ENCODE peak calls at places on chromosomes 4 and X, in ten cellular contexts. J is esophagus squamous epithelium, P is tibial artery, F is astrocyte, Z is cardiac muscle cell, Y is body of pancreas, T is left ventricle myocardium inferior, D is cardiac fibroblast, K is AG04450, I is endodermal cell. A is an unnamed sample.

GRCh38 chr4:144565558-144566195 is 80.3 kb upstream of the HHIP start:
- DNase-seq in J (no peak), P (no peak), F (peak; percentile 20), Z (no peak), Y (no peak), T (no peak), D (peak; percentile 19), K (no peak), I (no peak), A (no peak)

GRCh38 chrX:20454117-20454516 is 187.4 kb upstream of the RPS6KA3 start:
- DNase-seq in J (no peak), P (no peak), F (peak; percentile 24), Z (no peak), Y (no peak), T (no peak), D (no peak), K (no peak), I (no peak), A (no peak)

GRCh38 chr4:8204576-8205227 is 5.6 kb downstream of the SH3TC1 start:
- DNase-seq in J (no peak), P (no peak), F (no peak), Z (no peak), Y (no peak), T (no peak), D (no peak), K (no peak), I (no peak), A (no peak)

GRCh38 chrX:129875669-129876068 is 30.3 kb upstream of the UTP14A start:
- DNase-seq in J (no peak), P (no peak), F (peak; percentile 80), Z (no peak), Y (no peak), T (no peak), D (peak; percentile 46), K (peak; percentile 16), I (no peak), A (no peak)

GRCh38 chr4:48243429-48243828 is 26.2 kb downstream of the TEC start:
- DNase-seq in J (no peak), P (no peak), F (no peak), Z (no peak), Y (no peak), T (no peak), D (no peak), K (no peak), I (no peak), A (no peak)

GRCh38 chr4:100190643-100191600 is 654 bp upstream of the DDIT4L start:
- DNase-seq in J (no peak), P (no peak), F (no peak), Z (peak; percentile 57), Y (no peak), T (no peak), D (peak; percentile 56), K (no peak), I (peak; percentile 69), A (no peak)

GRCh38 chrX:41333744-41333993 is 293 bp upstream of the DDX3X start:
- DNase-seq in J (no peak), P (peak; percentile 51), F (peak; percentile 80), Z (peak; percentile 73), Y (peak; percentile 84), T (no peak), D (peak; percentile 89), K (peak; percentile 66), I (no peak), A (no peak)

GRCh38 chr4:107988763-107989035 is 990 bp upstream of the HADH start:
- DNase-seq in J (no peak), P (no peak), F (no peak), Z (no peak), Y (no peak), T (no peak), D (no peak), K (no peak), I (no peak), A (no peak)

GRCh38 chr4:88008133-88008621 is 742 bp downstream of the PKD2 start:
- DNase-seq in J (no peak), P (peak; percentile 54), F (peak; percentile 50), Z (peak; percentile 77), Y (peak; percentile 35), T (peak; percentile 43), D (peak; percentile 57), K (no peak), I (peak; percentile 81), A (peak; percentile 50)

GRCh38 chrX:65689377-65689776 is 21.9 kb downstream of the MSN start:
- DNase-seq in J (no peak), P (no peak), F (no peak), Z (no peak), Y (no peak), T (no peak), D (no peak), K (no peak), I (no peak), A (no peak)

GRCh38 chrX:22041931-22042530 is 9.9 kb downstream of the PHEX start:
- DNase-seq in J (no peak), P (no peak), F (no peak), Z (no peak), Y (no peak), T (no peak), D (no peak), K (no peak), I (no peak), A (no peak)

GRCh38 chr4:183182873-183183725 is 84.0 kb downstream of the WWC2 start:
- DNase-seq in J (no peak), P (peak; percentile 45), F (peak; percentile 93), Z (peak; percentile 33), Y (no peak), T (no peak), D (peak; percentile 90), K (peak; percentile 42), I (peak; percentile 96), A (no peak)

GRCh38 chr4:112652216-112652615 is 15.3 kb downstream of the LARP7 start:
- DNase-seq in J (no peak), P (no peak), F (no peak), Z (no peak), Y (no peak), T (no peak), D (no peak), K (no peak), I (peak; percentile 81), A (no peak)

GRCh38 chrX:103656623-103657022 is 27.8 kb downstream of the TCEAL1 start:
- DNase-seq in J (no peak), P (no peak), F (peak; percentile 59), Z (no peak), Y (no peak), T (no peak), D (no peak), K (no peak), I (no peak), A (no peak)

GRCh38 chr4:185470503-185471195 is 884 bp downstream of the CCDC110 start:
- DNase-seq in J (peak; percentile 21), P (peak; percentile 60), F (no peak), Z (peak; percentile 11), Y (peak; percentile 94), T (peak; percentile 49), D (peak; percentile 41), K (no peak), I (no peak), A (peak; percentile 87)

GRCh38 chr4:185469539-185470154 is 1.9 kb downstream of the CCDC110 start:
- DNase-seq in J (no peak), P (no peak), F (no peak), Z (no peak), Y (peak; percentile 21), T (no peak), D (no peak), K (no peak), I (peak; percentile 44), A (no peak)

GRCh38 chr4:185473247-185473646 is 1.7 kb upstream of the CCDC110 start:
- DNase-seq in J (no peak), P (no peak), F (no peak), Z (no peak), Y (no peak), T (no peak), D (no peak), K (no peak), I (no peak), A (no peak)

GRCh38 chr4:185471235-185472062 is at the start of gene CCDC110:
- DNase-seq in J (peak; percentile 82), P (peak; percentile 92), F (peak; percentile 78), Z (peak; percentile 97), Y (peak; percentile 98), T (peak; percentile 94), D (peak; percentile 98), K (peak; percentile 95), I (peak; percentile 97), A (peak; percentile 98)

GRCh38 chr4:185472063-185472542 is 570 bp upstream of the CCDC110 start:
- DNase-seq in J (no peak), P (no peak), F (no peak), Z (no peak), Y (no peak), T (no peak), D (no peak), K (no peak), I (no peak), A (no peak)
- H3K4me3 ChIP-seq in J (peak overlapping the region; percentile 91), P (peak overlapping the region; percentile 78), F (peak overlapping the region; percentile 71), Z (peak overlapping the region; percentile 88), Y (peak overlapping the region; percentile 70), T (peak overlapping the region; percentile 92), D (peak overlapping the region; percentile 76), K (peak overlapping the region; percentile 72), I (peak overlapping the region; percentile 77), A (peak overlapping the region; percentile 91)

GRCh38 chr4:186068581-186069402 is at the start of gene TLR3:
- DNase-seq in J (no peak), P (no peak), F (peak; percentile 27), Z (no peak), Y (no peak), T (no peak), D (peak; percentile 48), K (no peak), I (no peak), A (no peak)
- H3K4me3 ChIP-seq in J (peak within 1 kb of the TSS; percentile 48), P (peak within 1 kb of the TSS; percentile 56), F (peak within 1 kb of the TSS; percentile 66), Z (no peak within 1 kb of the TSS), Y (no peak within 1 kb of the TSS), T (peak within 1 kb of the TSS; percentile 69), D (peak within 1 kb of the TSS; percentile 47), K (peak within 1 kb of the TSS; percentile 54), I (no peak within 1 kb of the TSS), A (peak within 1 kb of the TSS; percentile 50)

DNA sequence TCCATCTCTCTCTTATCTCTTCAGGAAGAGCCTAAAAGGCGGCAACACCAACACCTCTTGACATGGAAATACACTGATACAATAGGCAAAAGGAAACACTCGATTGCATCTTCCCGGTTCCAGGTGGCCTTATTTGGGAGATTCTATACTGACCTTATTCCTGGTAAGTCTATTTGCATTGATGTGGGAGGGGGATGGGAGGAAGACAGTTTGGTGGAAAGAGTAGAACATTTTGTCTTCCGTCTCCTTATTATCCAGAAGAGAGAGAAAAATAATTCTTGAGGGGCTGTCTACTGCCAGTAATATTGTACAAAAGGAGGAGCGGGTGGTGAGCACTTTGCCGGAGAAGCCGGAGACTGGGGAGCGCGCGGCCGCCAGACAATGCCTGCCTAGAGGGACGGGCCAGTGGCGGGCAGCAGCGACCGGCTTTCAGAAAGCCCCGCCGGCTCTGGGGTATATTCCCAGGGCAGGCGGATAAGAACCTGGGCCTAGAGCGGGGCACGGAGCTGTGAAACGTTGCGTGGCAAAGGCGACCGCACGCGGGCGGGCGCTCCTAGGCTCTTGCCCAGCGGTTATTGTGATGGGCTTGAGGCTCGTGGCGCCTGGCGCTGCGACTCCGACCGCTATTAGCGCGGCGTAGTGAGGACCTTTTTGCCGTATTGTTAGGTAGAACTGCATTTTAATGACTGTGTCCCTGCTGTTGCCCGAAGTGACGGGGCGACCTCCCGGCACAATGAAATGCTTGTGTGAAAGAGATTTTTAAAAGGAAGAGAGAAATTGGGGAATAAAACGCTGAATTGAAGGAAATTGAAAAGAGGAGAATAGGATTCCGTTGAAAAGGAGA is 520 bp downstream of the PRDM8 start:
- DNase-seq in J (no peak), P (peak; percentile 34), F (no peak), Z (peak; percentile 56), Y (no peak), T (no peak), D (no peak), K (no peak), I (peak; percentile 79), A (peak; percentile 56)
- H3K4me3 ChIP-seq in J (peak overlapping the region; percentile 22), P (peak overlapping the region; percentile 47), F (peak overlapping the region; percentile 60), Z (peak overlapping the region; percentile 22), Y (no peak overlapping the region), T (peak overlapping the region; percentile 59), D (peak overlapping the region; percentile 30), K (peak overlapping the region; percentile 69), I (peak overlapping the region; percentile 28), A (no peak overlapping the region)

GRCh38 chr4:41538017-41538733 is at the start of gene LIMCH1:
- DNase-seq in J (no peak), P (peak; percentile 89), F (peak; percentile 38), Z (peak; percentile 10), Y (peak; percentile 15), T (peak; percentile 73), D (peak; percentile 40), K (no peak), I (peak; percentile 77), A (peak; percentile 46)
- H3K4me3 ChIP-seq in J (peak within 1 kb of the TSS; percentile 12), P (peak within 1 kb of the TSS; percentile 39), F (no peak within 1 kb of the TSS), Z (no peak within 1 kb of the TSS), Y (no peak within 1 kb of the TSS), T (peak within 1 kb of the TSS; percentile 60), D (no peak within 1 kb of the TSS), K (no peak within 1 kb of the TSS), I (no peak within 1 kb of the TSS), A (no peak within 1 kb of the TSS)